ENCODE peak calls at places on chromosomes 3 and 15, in five cellular contexts. One of them, this sample, is unnamed. For H3K4me1, the result is how much of the 10 kb centered on the place peaks cover.

GRCh38 chr3:8529197-8529637 is 27.6 kb downstream of the LMCD1 start:
- DNase-seq in gastrocnemius medialis: no peak
- DNase-seq in transverse colon: no peak
- DNase-seq in A549: no peak
- DNase-seq in stomach: no peak
- DNase-seq in this sample: peak

GRCh38 chr3:151210676-151211381 is 7.8 kb upstream of the GPR171 start:
- DNase-seq in A549: no peak
- DNase-seq in transverse colon: peak
- DNase-seq in stomach: no peak
- DNase-seq in gastrocnemius medialis: no peak
- DNase-seq in this sample: peak

GRCh38 chr3:175392653-175393052 is 533.5 kb downstream of the NAALADL2 start:
- DNase-seq in stomach: no peak
- DNase-seq in A549: no peak
- DNase-seq in transverse colon: no peak
- DNase-seq in gastrocnemius medialis: no peak
- DNase-seq in this sample: no peak

GRCh38 chr3:121574449-121574848 is 6.7 kb downstream of the ARGFX start:
- DNase-seq in A549: no peak
- DNase-seq in gastrocnemius medialis: no peak
- DNase-seq in stomach: peak
- DNase-seq in transverse colon: peak
- DNase-seq in this sample: peak

GRCh38 chr3:151219056-151219455 is 16.0 kb upstream of the GPR171 start:
- DNase-seq in stomach: no peak
- DNase-seq in gastrocnemius medialis: no peak
- DNase-seq in transverse colon: no peak
- DNase-seq in A549: peak
- DNase-seq in this sample: no peak

GRCh38 chr15:90259524-90259923 is 5.9 kb upstream of the NGRN start:
- DNase-seq in A549: no peak
- DNase-seq in transverse colon: no peak
- DNase-seq in stomach: no peak
- DNase-seq in gastrocnemius medialis: no peak
- DNase-seq in this sample: no peak

GRCh38 chr3:105369501-105370371 is 3.0 kb downstream of the ALCAM start:
- DNase-seq in A549: peak
- DNase-seq in stomach: peak
- DNase-seq in transverse colon: peak
- DNase-seq in gastrocnemius medialis: peak
- DNase-seq in this sample: peak

GRCh38 chr3:108602935-108603294 is 13.4 kb downstream of the DZIP3 start:
- DNase-seq in transverse colon: no peak
- DNase-seq in gastrocnemius medialis: no peak
- DNase-seq in A549: no peak
- DNase-seq in stomach: no peak
- DNase-seq in this sample: no peak

GRCh38 chr3:48301814-48302194 is 31.7 kb downstream of the SPINK8 start:
- DNase-seq in A549: peak
- DNase-seq in stomach: peak
- DNase-seq in gastrocnemius medialis: peak
- DNase-seq in transverse colon: peak
- DNase-seq in this sample: peak

GRCh38 chr3:59444293-59444671 is 394.5 kb upstream of the CFAP20DC start:
- DNase-seq in A549: no peak
- DNase-seq in stomach: no peak
- DNase-seq in gastrocnemius medialis: no peak
- DNase-seq in transverse colon: no peak
- DNase-seq in this sample: no peak

GRCh38 chr3:46405301-46406079 is 1.4 kb downstream of the CCR5AS start:
- DNase-seq in transverse colon: peak
- DNase-seq in gastrocnemius medialis: no peak
- DNase-seq in A549: no peak
- DNase-seq in stomach: peak
- DNase-seq in this sample: peak

DNA sequence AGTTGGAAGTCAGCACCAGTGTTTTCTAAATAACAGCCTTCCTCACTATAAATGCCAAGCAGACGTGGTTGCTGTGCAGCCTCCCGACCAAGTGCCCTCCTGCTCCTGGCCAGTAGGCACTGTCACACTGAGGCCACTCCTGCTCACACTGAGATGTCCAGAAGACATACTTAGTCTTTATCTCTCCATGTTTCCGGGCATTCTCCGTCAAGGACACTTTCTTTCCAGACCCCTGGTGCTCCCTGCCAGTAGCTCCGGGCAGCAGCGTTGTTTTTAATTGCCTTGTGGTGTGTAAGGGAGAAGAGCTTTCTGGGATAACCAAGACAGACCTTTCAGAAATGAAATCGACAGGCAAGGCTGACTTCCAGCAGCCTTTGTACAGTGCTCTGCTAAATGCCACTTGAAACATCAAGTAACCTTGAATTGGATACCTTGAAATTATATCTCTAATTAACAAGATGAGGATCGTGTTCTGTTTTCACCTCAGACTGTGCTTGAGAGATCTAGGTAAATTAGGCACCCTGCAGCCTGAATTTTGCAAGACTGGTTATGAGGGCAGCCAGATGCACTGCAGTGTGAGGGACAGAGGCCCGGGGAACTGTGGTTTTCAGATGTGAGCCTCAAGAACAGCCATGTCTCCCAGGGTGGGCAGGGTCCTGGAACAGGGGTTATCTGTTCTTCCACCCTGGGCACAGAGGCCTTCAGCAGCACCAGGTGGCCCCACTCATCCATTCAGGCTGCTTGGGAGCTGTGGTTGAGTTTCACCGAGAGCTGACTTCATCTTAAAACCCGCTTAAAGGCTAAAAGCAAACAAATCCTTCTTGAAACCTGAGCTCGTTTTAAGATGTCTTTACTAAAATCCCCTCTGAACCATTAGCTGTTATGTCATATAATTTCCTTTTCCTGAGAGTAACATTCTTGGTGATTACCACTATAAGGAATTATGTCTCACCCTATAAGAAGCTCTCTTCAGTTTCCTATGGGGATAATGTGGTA is 105.6 kb upstream of the IL12A start:
- DNase-seq in stomach: no peak
- DNase-seq in A549: no peak
- DNase-seq in gastrocnemius medialis: peak
- DNase-seq in transverse colon: no peak
- DNase-seq in this sample: no peak
- H3K4me1 ChIP-seq in stomach: under half
- H3K4me1 ChIP-seq in A549: under half
- H3K4me1 ChIP-seq in gastrocnemius medialis: half or more
- H3K4me1 ChIP-seq in transverse colon: under half
- H3K4me1 ChIP-seq in this sample: under half

DNA sequence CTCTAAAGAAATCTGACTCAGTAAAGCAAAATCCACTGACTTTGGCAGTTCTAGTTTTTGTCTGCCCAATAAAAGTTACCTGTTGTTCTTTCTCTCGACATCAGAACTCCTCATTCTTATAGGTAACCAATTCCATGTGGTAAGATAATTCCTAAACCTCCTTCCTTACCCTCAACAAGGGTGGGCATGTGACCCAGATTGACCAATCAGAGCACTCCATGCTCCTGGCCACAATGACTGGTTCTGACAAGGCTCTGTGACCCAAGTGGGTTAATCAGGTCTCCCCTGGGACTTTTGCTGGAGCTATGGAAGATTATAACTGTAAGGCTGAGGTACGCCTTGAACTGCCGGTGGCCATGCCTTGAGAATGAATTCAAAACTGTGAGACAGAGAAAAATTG is 31.7 kb downstream of the LINS1 start:
- DNase-seq in stomach: no peak
- DNase-seq in transverse colon: no peak
- DNase-seq in A549: peak
- DNase-seq in gastrocnemius medialis: no peak
- DNase-seq in this sample: no peak
- TF ChIP-seq POLR2A in stomach: no peak
- TF ChIP-seq POLR2A in transverse colon: no peak
- TF ChIP-seq POLR2A in A549: no peak
- TF ChIP-seq POLR2A in gastrocnemius medialis: no peak
- TF ChIP-seq POLR2A in this sample: no peak

GRCh38 chr15:62165029-62165792 is at the start of gene C2CD4B:
- DNase-seq in gastrocnemius medialis: no peak
- DNase-seq in transverse colon: peak
- DNase-seq in A549: peak
- DNase-seq in stomach: peak
- DNase-seq in this sample: peak
- H3K4me3 ChIP-seq in gastrocnemius medialis: peak
- H3K4me3 ChIP-seq in transverse colon: peak
- H3K4me3 ChIP-seq in A549: peak
- H3K4me3 ChIP-seq in stomach: peak
- H3K4me3 ChIP-seq in this sample: peak

GRCh38 chr3:100197876-100198275 is 62.9 kb upstream of the TBC1D23 start:
- DNase-seq in stomach: no peak
- DNase-seq in transverse colon: no peak
- DNase-seq in A549: no peak
- DNase-seq in gastrocnemius medialis: no peak
- DNase-seq in this sample: no peak
- H3K4me1 ChIP-seq in stomach: under half
- H3K4me1 ChIP-seq in transverse colon: under half
- H3K4me1 ChIP-seq in A549: under half
- H3K4me1 ChIP-seq in gastrocnemius medialis: under half
- H3K4me1 ChIP-seq in this sample: under half